ENCODE peak calls at places on chromosomes 2 and 18, in five cellular contexts. L is T-helper 1 cell; D is MCF 10A; J is naive thymus-derived CD4-positive, alpha-beta T cell; E is GM12865. Y is an unnamed sample.

GRCh38 chr2:1675633-1676032 is 68.7 kb downstream of the PXDN start:
- DNase-seq in L (no peak), D (peak), J (no peak), E (no peak), Y (no peak)

GRCh38 chr2:172193331-172194089 is 90.8 kb upstream of the DLX2 start:
- DNase-seq in L (no peak), D (no peak), J (no peak), E (no peak), Y (no peak)

GRCh38 chr18:37552296-37552695 is 13.3 kb downstream of the CELF4 start:
- DNase-seq in L (no peak), D (no peak), J (no peak), E (no peak), Y (no peak)

GRCh38 chr2:159755788-159756187 is 42.2 kb downstream of the CD302 start:
- DNase-seq in L (no peak), D (peak), J (no peak), E (no peak), Y (no peak)

GRCh38 chr2:199480966-199481365 is 23.2 kb upstream of the SATB2 start:
- DNase-seq in L (no peak), D (no peak), J (no peak), E (no peak), Y (no peak)

GRCh38 chr2:156343940-156344301 is 11.4 kb upstream of the NR4A2 start:
- DNase-seq in L (no peak), D (no peak), J (no peak), E (no peak), Y (no peak)

GRCh38 chr2:18378020-18378653 is 182.3 kb downstream of the RDH14 start:
- DNase-seq in L (peak), D (peak), J (no peak), E (peak), Y (no peak)

GRCh38 chr2:94861308-94862152 is 9.7 kb upstream of the TEKT4 start:
- DNase-seq in L (no peak), D (no peak), J (no peak), E (no peak), Y (no peak)

GRCh38 chr2:133566967-133567645 is 1.2 kb downstream of the NCKAP5 start:
- DNase-seq in L (no peak), D (peak), J (no peak), E (no peak), Y (peak)

GRCh38 chr18:887716-888115 is 17.0 kb upstream of the ADCYAP1 start:
- DNase-seq in L (no peak), D (no peak), J (no peak), E (no peak), Y (no peak)

GRCh38 chr2:105800036-105800755 is 55.5 kb downstream of the NCK2 start:
- DNase-seq in L (no peak), D (peak), J (no peak), E (peak), Y (no peak)

GRCh38 chr2:489084-489483 is 188.1 kb downstream of the TMEM18 start:
- DNase-seq in L (no peak), D (no peak), J (no peak), E (no peak), Y (no peak)

GRCh38 chr2:214014551-214015230 is 396.2 kb upstream of the VWC2L start:
- DNase-seq in L (no peak), D (peak), J (no peak), E (no peak), Y (no peak)

GRCh38 chr2:48109491-48110204 is 203.3 kb upstream of the FBXO11 start:
- DNase-seq in L (no peak), D (no peak), J (no peak), E (no peak), Y (no peak)

GRCh38 chr2:138439733-138440132 is 61.8 kb upstream of the SPOPL start:
- DNase-seq in L (no peak), D (no peak), J (no peak), E (no peak), Y (no peak)

GRCh38 chr2:240428245-240428644 is 7.2 kb upstream of the GPC1 start:
- DNase-seq in L (no peak), D (no peak), J (no peak), E (no peak), Y (no peak)

GRCh38 chr2:191604154-191604553 is 73.8 kb upstream of the NABP1 start:
- DNase-seq in L (no peak), D (no peak), J (no peak), E (no peak), Y (no peak)

GRCh38 chr2:62808554-62808953 is 103.0 kb downstream of the EHBP1 start:
- DNase-seq in L (no peak), D (no peak), J (no peak), E (no peak), Y (no peak)

GRCh38 chr2:234615643-234616356 is 118.9 kb upstream of the ARL4C start:
- DNase-seq in L (no peak), D (no peak), J (no peak), E (no peak), Y (no peak)

GRCh38 chr2:20425371-20425881 is 21.4 kb upstream of the RHOB start:
- DNase-seq in L (no peak), D (peak), J (no peak), E (peak), Y (no peak)

GRCh38 chr2:37638973-37639372 is 32.5 kb downstream of the CDC42EP3 start:
- DNase-seq in L (no peak), D (no peak), J (no peak), E (no peak), Y (no peak)

GRCh38 chr2:157777425-157777824 is 98.7 kb downstream of the ACVR1 start:
- DNase-seq in L (peak), D (peak), J (no peak), E (peak), Y (no peak)

GRCh38 chr2:226387499-226387942 is 412.1 kb downstream of the IRS1 start:
- DNase-seq in L (no peak), D (no peak), J (no peak), E (no peak), Y (no peak)

GRCh38 chr2:218999881-219000568 is 6.8 kb upstream of the CRYBA2 start:
- DNase-seq in L (no peak), D (no peak), J (no peak), E (no peak), Y (no peak)

GRCh38 chr2:216004408-216005283 is 8.7 kb downstream of the MREG start:
- DNase-seq in L (no peak), D (no peak), J (no peak), E (peak), Y (no peak)

GRCh38 chr2:205366336-205367060 is 315.8 kb upstream of the NRP2 start:
- DNase-seq in L (no peak), D (peak), J (no peak), E (no peak), Y (no peak)

GRCh38 chr2:238123218-238123971 is 15.1 kb upstream of the KLHL30 start:
- DNase-seq in L (no peak), D (no peak), J (no peak), E (no peak), Y (peak)

GRCh38 chr2:378364-378763 is 90.5 kb upstream of the ALKAL2 start:
- DNase-seq in L (no peak), D (no peak), J (no peak), E (no peak), Y (no peak)

GRCh38 chr2:56209701-56210100 is 25.9 kb downstream of the CCDC85A start:
- DNase-seq in L (no peak), D (no peak), J (no peak), E (no peak), Y (no peak)

GRCh38 chr2:8611246-8611645 is 70.6 kb upstream of the ID2 start:
- DNase-seq in L (no peak), D (no peak), J (no peak), E (no peak), Y (no peak)

GRCh38 chr2:225025917-225026571 is 16.2 kb downstream of the DOCK10 start:
- DNase-seq in L (no peak), D (peak), J (no peak), E (no peak), Y (no peak)

GRCh38 chr2:51918113-51918512 is 886.2 kb upstream of the NRXN1 start:
- DNase-seq in L (no peak), D (peak), J (no peak), E (no peak), Y (no peak)

GRCh38 chr2:21642647-21643046 is 518.9 kb downstream of the TDRD15 start:
- DNase-seq in L (no peak), D (no peak), J (no peak), E (no peak), Y (no peak)

GRCh38 chr18:48922801-48923730 is 27.7 kb downstream of the SMAD7 start:
- DNase-seq in L (no peak), D (no peak), J (no peak), E (peak), Y (peak)

Y was measured in left ventricle myocardium superior.